ENCODE peak calls at places on chromosomes 2 and 18, in five cellular contexts. P is Right ventricle myocardium inferior; V is neuronal stem cell; D is activated CD4-positive, alpha-beta T cell treated with anti-CD3 and anti-CD28 coated beads, Interleukin-2, amount 50 U/mL, for 4 hours; I is activated naive CD8-positive, alpha-beta T cell treated with anti-CD3 and anti-CD28 coated beads, Interleukin-2, amount 50 U/mL, for 24 hours. C is an unnamed sample.

GRCh38 chr18:8635087-8635486 is 25.9 kb downstream of the RAB12 start:
- DNase-seq in P (no peak), D (no peak), V (no peak), I (no peak), C (no peak)

GRCh38 chr2:104025296-104025695 is 828.6 kb upstream of the POU3F3 start:
- DNase-seq in V (no peak), D (no peak), I (no peak), P (no peak), C (no peak)

GRCh38 chr2:239268549-239268948 is 132.3 kb downstream of the HDAC4 start:
- DNase-seq in P (no peak), D (no peak), I (no peak), V (no peak), C (no peak)

GRCh38 chr2:105243961-105244360 is 2.4 kb downstream of the GPR45 start:
- DNase-seq in V (no peak), I (no peak), P (no peak), D (no peak), C (no peak)

GRCh38 chr18:59623456-59624383 is 73.5 kb downstream of the CCBE1 start:
- DNase-seq in D (no peak), I (no peak), V (no peak), P (no peak), C (no peak)

GRCh38 chr2:71882949-71883472 is 264.7 kb downstream of the CYP26B1 start:
- DNase-seq in V (no peak), D (no peak), I (no peak), P (peak), C (no peak)

GRCh38 chr2:27428978-27429541 is 629 bp downstream of the NRBP1 start:
- DNase-seq in D (peak), I (peak), V (peak), P (peak), C (peak)

GRCh38 chr2:83103602-83104001 is 1355.5 kb downstream of the SUCLG1 start:
- DNase-seq in D (no peak), I (no peak), V (no peak), P (no peak), C (no peak)

GRCh38 chr2:6937582-6937981 is 20.4 kb downstream of the RNF144A start:
- DNase-seq in I (no peak), V (no peak), P (no peak), D (no peak), C (no peak)

GRCh38 chr2:235769046-235769445 is 275.2 kb downstream of the AGAP1 start:
- DNase-seq in P (no peak), I (no peak), D (no peak), V (no peak), C (no peak)

GRCh38 chr18:46268662-46269061 is 164.5 kb downstream of the HAUS1 start:
- DNase-seq in D (no peak), I (no peak), P (no peak), V (no peak), C (no peak)

GRCh38 chr2:153386481-153386891 is 92.1 kb downstream of the RPRM start:
- DNase-seq in P (no peak), I (no peak), D (no peak), V (no peak), C (no peak)

GRCh38 chr2:232387451-232388171 is 9.1 kb downstream of the ALPP start:
- DNase-seq in I (no peak), D (no peak), P (no peak), V (no peak), C (no peak)

GRCh38 chr2:201447116-201447515 is 4.1 kb downstream of the TRAK2 start:
- DNase-seq in D (no peak), I (no peak), V (no peak), P (no peak), C (no peak)

GRCh38 chr18:55497825-55498403 is 90.1 kb downstream of the TCF4 start:
- DNase-seq in I (no peak), V (no peak), D (no peak), P (no peak), C (no peak)

GRCh38 chr2:64888591-64889309 is 100.4 kb upstream of the SLC1A4 start:
- DNase-seq in V (no peak), P (no peak), I (no peak), D (no peak), C (no peak)

GRCh38 chr2:129103922-129104878 is 785.5 kb upstream of the HS6ST1 start:
- DNase-seq in D (no peak), P (no peak), I (no peak), V (no peak), C (no peak)

GRCh38 chr18:13392029-13392750 is 173.6 kb downstream of the LDLRAD4 start:
- DNase-seq in V (no peak), I (no peak), D (no peak), P (no peak), C (no peak)

C was measured in germinal center.